ENCODE peak calls at places on chromosome 5, in ten cellular contexts. T is prostate gland, E is pancreas, X is upper lobe of right lung, F is heart right ventricle, V is psoas muscle, H is NT2/D1, K is iPS DF 6.9, L is left lung, J is Peyer's patch. Q is an unnamed sample.

GRCh38 chr5:41547991-41548390 is 37.6 kb upstream of the PLCXD3 start:
- DNase-seq in H (no peak), F (no peak), T (no peak), E (no peak), J (no peak), X (no peak), L (no peak), K (no peak), V (no peak), Q (no peak)

GRCh38 chr5:9594913-9595312 is 35.2 kb downstream of the TAS2R1 start:
- DNase-seq in H (no peak), T (no peak), F (no peak), X (no peak), K (no peak), J (no peak), E (no peak), V (no peak), L (no peak), Q (no peak)

GRCh38 chr5:117590944-117591343 is 1016.3 kb upstream of the SEMA6A start:
- DNase-seq in H (no peak), K (peak; percentile 18), E (no peak), X (no peak), V (no peak), F (no peak), J (no peak), T (no peak), L (no peak), Q (peak; percentile 30)

GRCh38 chr5:88732181-88732633 is 150.8 kb downstream of the MEF2C start:
- DNase-seq in H (no peak), X (no peak), L (peak; percentile 49), T (no peak), F (peak; percentile 35), E (no peak), K (no peak), V (peak; percentile 54), J (peak; percentile 64), Q (no peak)

GRCh38 chr5:39505751-39506150 is 81.0 kb upstream of the DAB2 start:
- DNase-seq in F (peak; percentile 18), V (no peak), T (no peak), H (no peak), J (no peak), K (no peak), X (no peak), L (no peak), E (no peak), Q (no peak)

GRCh38 chr5:56273376-56274005 is 40.4 kb upstream of the ANKRD55 start:
- DNase-seq in F (no peak), J (no peak), L (no peak), H (no peak), X (no peak), T (no peak), K (no peak), E (no peak), V (no peak), Q (no peak)

GRCh38 chr5:151679421-151680155 is 7.1 kb downstream of the SPARC start:
- DNase-seq in J (no peak), X (no peak), E (no peak), V (no peak), F (no peak), L (no peak), H (no peak), T (no peak), K (no peak), Q (no peak)

GRCh38 chr5:176578391-176578808 is 29.3 kb downstream of the CDHR2 start:
- DNase-seq in J (peak; percentile 78), H (peak; percentile 55), K (peak; percentile 92), V (no peak), T (peak; percentile 83), X (peak; percentile 79), L (peak; percentile 78), E (peak; percentile 77), F (no peak), Q (peak; percentile 66)

GRCh38 chr5:9429691-9430215 is 116.1 kb downstream of the SEMA5A start:
- DNase-seq in T (no peak), H (no peak), X (no peak), E (no peak), F (no peak), L (no peak), K (no peak), J (no peak), V (no peak), Q (no peak)

GRCh38 chr5:75603421-75603820 is 7.8 kb upstream of the ANKDD1B start:
- DNase-seq in F (no peak), H (no peak), L (no peak), V (no peak), K (no peak), T (no peak), J (no peak), X (no peak), E (no peak), Q (no peak)

DNA sequence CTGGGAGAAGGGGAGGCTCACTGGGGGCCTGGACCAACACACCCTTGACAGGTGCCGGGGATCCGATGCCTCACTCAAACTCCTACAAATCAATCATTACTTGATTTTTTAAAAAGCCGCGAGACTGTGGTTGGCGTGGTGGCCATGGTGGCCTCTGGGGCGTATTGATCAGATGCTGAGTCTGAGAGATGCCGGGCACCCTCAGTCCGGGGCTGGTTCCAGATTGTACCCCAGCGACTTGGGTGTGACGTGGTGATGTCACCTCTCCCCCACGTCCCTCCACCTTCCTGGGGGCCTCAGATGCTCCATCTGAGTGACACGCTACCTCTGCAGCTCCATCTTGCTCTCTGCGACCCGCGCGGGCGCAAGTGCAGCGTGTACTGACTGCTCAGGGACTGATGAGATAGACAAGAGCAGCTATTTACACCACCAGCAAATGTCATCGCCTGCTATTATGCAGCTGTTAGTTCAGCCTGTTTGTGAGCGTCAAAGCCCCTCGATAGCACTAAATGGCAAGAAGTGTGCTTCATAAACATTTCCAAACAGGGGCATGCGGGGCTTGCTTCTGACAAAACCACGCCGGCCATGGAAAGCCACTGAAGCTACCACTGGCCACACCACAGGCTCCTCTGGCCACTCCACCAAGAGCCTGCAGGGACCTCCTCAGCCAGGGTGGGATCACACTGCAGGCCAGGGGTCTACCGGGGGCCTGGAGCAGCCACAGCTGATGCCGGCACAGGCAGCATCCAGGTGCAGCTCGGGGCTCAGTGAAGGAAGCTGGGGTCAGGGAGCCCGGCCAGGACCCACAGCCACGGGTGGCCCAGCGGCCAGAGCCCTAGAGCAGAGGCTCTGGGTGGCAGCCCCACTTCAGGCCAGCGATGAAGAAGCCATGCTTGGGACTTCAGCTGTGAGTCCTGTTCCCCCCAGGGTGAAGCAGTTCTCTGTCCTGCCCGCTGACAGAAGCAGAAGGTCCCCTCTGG is 50.1 kb downstream of the SLC6A3 start:
- DNase-seq in K (no peak), H (no peak), F (no peak), L (peak; percentile 52), X (no peak), V (peak; percentile 36), E (no peak), J (no peak), T (no peak), Q (peak; percentile 4)
- H3K4me3 ChIP-seq in K (no peak overlapping the region), H (no peak overlapping the region), F (no peak overlapping the region), L (no peak overlapping the region), X (no peak overlapping the region), V (no peak overlapping the region), E (no peak overlapping the region), J (no peak overlapping the region), T (no peak overlapping the region), Q (no peak overlapping the region)

DNA sequence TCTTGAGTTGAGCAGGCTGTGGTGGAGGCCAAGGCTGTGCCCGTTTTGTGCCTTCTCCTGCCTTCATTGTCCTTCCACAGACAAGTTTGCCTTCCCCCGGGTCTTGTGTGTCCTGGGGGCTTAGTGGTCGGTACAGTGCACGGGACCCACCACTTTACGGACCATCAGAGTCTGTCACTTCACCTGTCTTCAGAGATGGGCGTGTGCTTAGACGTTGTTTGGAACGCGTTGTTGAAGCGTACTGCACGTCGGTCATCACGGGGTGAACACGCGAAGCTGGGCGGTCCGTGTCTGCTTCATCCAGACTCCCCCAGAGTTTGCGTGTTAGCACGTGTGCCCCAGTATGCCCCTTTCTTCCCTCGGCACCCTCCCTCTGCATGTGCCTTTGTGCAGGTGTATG is 24.8 kb downstream of the CEP72 start:
- DNase-seq in V (peak; percentile 30), J (no peak), X (peak; percentile 45), E (no peak), K (no peak), H (no peak), F (no peak), T (no peak), L (no peak), Q (no peak)
- H3K36me3 ChIP-seq in V (peaks cover 30% of the 10 kb centered on the region), J (no peaks in the 10 kb centered on the region), X (peaks cover 23% of the 10 kb centered on the region), E (no peaks in the 10 kb centered on the region), K (peaks cover 43% of the 10 kb centered on the region), H (peaks cover 72% of the 10 kb centered on the region), F (no peaks in the 10 kb centered on the region), T (peaks cover 11% of the 10 kb centered on the region), L (peaks cover 81% of the 10 kb centered on the region), Q (peaks cover 60% of the 10 kb centered on the region)

GRCh38 chr5:123094919-123095693 is 6.1 kb downstream of the PRDM6 start:
- DNase-seq in F (no peak), J (no peak), K (no peak), E (no peak), T (no peak), L (peak; percentile 78), H (no peak), V (peak; percentile 47), X (no peak), Q (no peak)

GRCh38 chr5:123094227-123094918 is 5.3 kb downstream of the PRDM6 start:
- DNase-seq in X (no peak), T (no peak), J (no peak), H (no peak), K (no peak), E (no peak), L (no peak), V (no peak), F (no peak), Q (no peak)

GRCh38 chr5:123091988-123092583 is 3.0 kb downstream of the PRDM6 start:
- DNase-seq in L (no peak), H (no peak), V (no peak), T (no peak), K (no peak), X (no peak), F (no peak), J (no peak), E (no peak), Q (no peak)

GRCh38 chr5:123092696-123093095 is 3.7 kb downstream of the PRDM6 start:
- DNase-seq in H (no peak), X (no peak), E (no peak), K (no peak), L (no peak), V (no peak), T (no peak), J (no peak), F (no peak), Q (no peak)

GRCh38 chr5:123093279-123094226 is 4.5 kb downstream of the PRDM6 start:
- DNase-seq in F (no peak), J (no peak), L (peak; percentile 37), V (no peak), T (no peak), E (no peak), X (no peak), H (no peak), K (no peak), Q (no peak)
- H3K27me3 ChIP-seq in F (peaks cover 31% of the 10 kb centered on the region), J (peaks cover 8% of the 10 kb centered on the region), L (peaks cover 75% of the 10 kb centered on the region), V (peaks cover 53% of the 10 kb centered on the region), T (peaks cover 32% of the 10 kb centered on the region), E (peaks cover 6% of the 10 kb centered on the region), X (peaks cover 83% of the 10 kb centered on the region), H (peaks cover 96% of the 10 kb centered on the region), K (peaks cover 72% of the 10 kb centered on the region), Q (no peaks in the 10 kb centered on the region)

DNA sequence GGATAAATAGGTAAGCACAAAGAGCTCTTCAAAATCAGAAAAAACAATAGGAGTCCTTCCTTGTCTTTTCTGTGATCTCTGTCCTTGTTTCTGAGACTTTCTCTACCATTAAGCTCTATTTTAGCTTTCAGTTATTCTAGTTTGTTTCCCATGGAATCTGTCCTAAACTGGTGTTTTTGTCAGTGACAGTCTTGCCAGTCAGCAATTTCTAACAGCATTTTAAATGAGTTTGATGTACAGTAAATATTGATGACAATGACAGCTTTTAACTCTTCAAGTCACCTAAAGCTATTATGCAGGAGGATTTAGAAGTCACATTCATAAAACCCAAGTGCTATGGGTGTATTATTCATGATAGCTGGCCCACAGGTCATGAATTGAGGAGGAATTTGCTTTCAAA is 17.9 kb downstream of the TIGD6 start:
- DNase-seq in X (no peak), L (no peak), T (no peak), H (no peak), K (no peak), V (no peak), F (no peak), E (no peak), J (no peak), Q (no peak)
- H3K4me3 ChIP-seq in X (no peak overlapping the region), L (no peak overlapping the region), T (no peak overlapping the region), H (no peak overlapping the region), K (no peak overlapping the region), V (no peak overlapping the region), F (no peak overlapping the region), E (no peak overlapping the region), J (no peak overlapping the region), Q (no peak overlapping the region)